ENCODE peak calls at places on chromosomes 13 and 19, in four cellular contexts. Y is CD4-positive, alpha-beta T cell; Z is CD8-positive, alpha-beta memory T cell; O is cardiac muscle cell. P is an unnamed sample.

GRCh38 chr13:113920173-113920572 is 53.7 kb downstream of the C13orf46 start:
- DNase-seq in Y (no peak), Z (no peak), O (no peak), P (no peak)

GRCh38 chr19:7544626-7545025 is 9.1 kb downstream of the PNPLA6 start:
- DNase-seq in Y (no peak), Z (no peak), O (no peak), P (no peak)

GRCh38 chr19:18390075-18390909 is 4.3 kb downstream of the GDF15 start:
- DNase-seq in Y (no peak), Z (no peak), O (peak), P (no peak)

GRCh38 chr19:9671654-9672053 is 3.2 kb downstream of the ZNF562 start:
- DNase-seq in Y (no peak), Z (no peak), O (no peak), P (no peak)

GRCh38 chr13:44368062-44368591 is 5.5 kb upstream of the SERP2 start:
- DNase-seq in Y (no peak), Z (no peak), O (peak), P (no peak)

GRCh38 chr19:18386543-18387251 is 739 bp downstream of the GDF15 start:
- DNase-seq in Y (no peak), Z (no peak), O (peak), P (no peak)

GRCh38 chr13:75514080-75515040 is 23.3 kb downstream of the COMMD6 start:
- DNase-seq in Y (no peak), Z (no peak), O (peak), P (no peak)

GRCh38 chr19:54429545-54430227 is 14.4 kb downstream of the TTYH1 start:
- DNase-seq in Y (no peak), Z (no peak), O (no peak), P (no peak)

GRCh38 chr13:77031869-77032268 is 4.9 kb upstream of the FBXL3 start:
- DNase-seq in Y (no peak), Z (no peak), O (no peak), P (no peak)

GRCh38 chr13:91922969-91923592 is 524.7 kb downstream of the GPC5 start:
- DNase-seq in Y (no peak), Z (no peak), O (peak), P (no peak)

GRCh38 chr13:74289861-74290260 is 155.7 kb upstream of the KLF12 start:
- DNase-seq in Y (no peak), Z (no peak), O (no peak), P (no peak)
- H3K27ac ChIP-seq in Y (no peak), Z (no peak), O (no peak), P (peak)

DNA sequence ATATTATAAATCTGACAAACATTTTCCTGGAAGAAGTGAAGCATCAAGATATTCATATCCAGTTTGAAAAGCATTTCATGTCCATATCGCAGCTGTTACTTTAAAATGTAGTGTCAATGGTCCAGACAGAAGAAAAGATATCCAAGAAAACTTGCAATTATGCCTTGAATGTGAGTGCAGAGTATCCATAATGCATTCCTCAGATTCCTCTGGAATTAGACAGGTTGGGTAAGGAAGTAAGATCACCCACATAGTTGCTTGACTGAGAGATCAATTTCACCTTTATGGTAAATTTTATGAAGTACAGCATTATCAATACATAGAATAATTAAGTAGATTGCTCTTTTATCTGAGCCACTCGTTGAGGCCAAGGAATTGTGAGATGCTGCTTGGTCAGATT is 327.0 kb upstream of the SLITRK5 start:
- DNase-seq in Y (no peak), Z (no peak), O (no peak), P (no peak)
- H3K27ac ChIP-seq in Y (no peak), Z (no peak), O (no peak), P (no peak)

DNA sequence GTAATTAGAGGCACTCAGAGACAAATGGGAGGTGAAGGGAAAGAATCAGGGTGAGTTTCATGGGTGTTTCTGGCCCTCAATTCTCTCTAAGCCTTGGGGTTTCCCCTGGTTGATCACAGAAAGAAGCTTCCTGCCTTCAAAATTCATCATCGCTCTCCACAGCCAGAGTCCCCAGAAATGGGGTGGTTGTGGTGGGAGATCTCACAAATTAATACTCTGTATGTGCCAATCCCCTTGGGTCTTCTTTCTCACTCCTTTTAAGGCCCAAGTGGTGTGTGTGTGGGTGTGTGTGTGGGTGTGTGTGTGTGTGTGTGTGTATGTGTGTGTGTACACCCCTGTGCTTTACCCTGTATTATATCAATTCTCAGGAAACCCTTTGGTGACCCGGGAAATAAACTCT is 2.7 kb upstream of the FCGBP start:
- DNase-seq in Y (no peak), Z (no peak), O (no peak), P (no peak)
- H3K27ac ChIP-seq in Y (no peak), Z (no peak), O (no peak), P (no peak)

GRCh38 chr19:1265611-1266115 is 3.5 kb upstream of the CIRBP start:
- DNase-seq in Y (no peak), Z (peak), O (peak), P (no peak)

GRCh38 chr19:1268392-1269064 is 604 bp upstream of the CIRBP start:
- DNase-seq in Y (no peak), Z (no peak), O (no peak), P (no peak)

GRCh38 chr19:1266116-1266817 is 2.9 kb upstream of the CIRBP start:
- DNase-seq in Y (peak), Z (peak), O (peak), P (no peak)

GRCh38 chr19:1267441-1268391 is 1.4 kb upstream of the CIRBP start:
- DNase-seq in Y (no peak), Z (no peak), O (no peak), P (no peak)

DNA sequence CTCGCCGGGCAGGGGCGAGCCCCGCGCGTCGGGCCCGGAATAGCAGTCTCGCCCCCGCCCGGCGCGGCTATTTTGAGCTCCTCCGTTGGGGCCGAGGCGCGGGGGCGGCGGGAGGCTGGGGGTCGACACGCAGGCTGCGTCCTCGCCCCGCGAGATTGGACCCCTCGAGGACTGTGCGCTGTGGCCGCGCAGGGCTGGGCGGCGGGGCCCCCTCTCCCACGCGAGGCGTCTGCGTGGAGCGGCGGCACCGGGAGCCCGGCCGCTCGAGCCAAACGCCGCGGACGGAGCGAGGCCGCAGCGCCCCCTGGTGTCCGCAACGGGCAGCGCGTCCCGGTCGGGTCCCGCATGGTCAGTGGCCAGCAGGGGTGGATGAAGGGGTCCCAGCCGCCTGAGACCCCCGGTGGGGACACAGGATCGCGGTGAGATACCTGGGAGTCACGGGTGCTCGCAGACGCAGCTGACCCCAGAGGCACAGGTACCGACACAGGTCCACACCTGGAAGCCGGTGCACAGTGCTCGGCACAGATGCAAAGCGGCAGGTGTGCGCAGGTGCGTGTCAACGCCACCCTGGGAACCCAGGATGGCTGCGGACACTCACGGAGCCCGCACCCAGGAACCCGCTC is 2.2 kb upstream of the CIRBP start:
- DNase-seq in Y (peak), Z (peak), O (peak), P (no peak)
- H3K27ac ChIP-seq in Y (peak), Z (peak), O (peak), P (peak)

DNA sequence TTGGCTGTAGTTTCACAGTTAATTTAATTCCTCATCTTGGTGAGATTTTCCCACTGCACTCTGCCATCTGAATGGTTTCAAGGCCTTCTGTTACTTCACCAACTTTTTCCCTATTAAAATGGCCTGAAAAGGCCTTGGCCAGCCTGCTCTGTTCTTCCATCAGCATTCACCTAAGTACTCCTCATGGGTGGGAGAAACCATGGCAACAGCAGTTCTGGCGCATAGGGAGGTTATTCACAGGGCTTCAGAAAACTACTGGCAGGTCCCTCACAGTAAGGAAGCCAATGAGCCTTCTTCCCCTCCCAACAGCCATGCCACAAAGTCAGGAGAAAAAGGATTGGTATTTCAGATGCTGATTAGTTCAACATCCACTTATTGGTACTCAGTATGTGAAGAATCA is 17.2 kb upstream of the GJB2 start:
- DNase-seq in Y (no peak), Z (no peak), O (no peak), P (no peak)
- H3K27ac ChIP-seq in Y (no peak), Z (no peak), O (no peak), P (no peak)